ENCODE peak calls at places on chromosomes 13 and 19, in seven cellular contexts. T is cardiac muscle cell, W is heart left ventricle, E is lung, V is breast epithelium, H is thyroid gland, F is sigmoid colon. N is an unnamed sample.

GRCh38 chr13:30043631-30043925 is 193.2 kb upstream of the UBL3 start:
- DNase-seq in F (no peak), T (no peak), E (no peak), W (no peak), H (no peak), V (no peak), N (no peak)

GRCh38 chr13:41075034-41075433 is 13.7 kb downstream of the WBP4 start:
- DNase-seq in F (no peak), W (no peak), E (no peak), T (peak; percentile 64), V (no peak), H (no peak), N (no peak)

GRCh38 chr13:109780880-109781383 is 5.5 kb downstream of the IRS2 start:
- DNase-seq in E (no peak), F (no peak), H (no peak), T (no peak), V (no peak), W (peak; percentile 48), N (no peak)

GRCh38 chr19:42255766-42256750 is 1.1 kb upstream of the ERF start:
- DNase-seq in T (peak; percentile 61), V (no peak), W (peak; percentile 77), F (peak; percentile 84), H (peak; percentile 31), E (no peak), N (no peak)

GRCh38 chr19:7691497-7691896 is 10.4 kb downstream of the FCER2 start:
- DNase-seq in F (no peak), E (no peak), T (no peak), V (no peak), H (no peak), W (no peak), N (no peak)

GRCh38 chr13:69618393-69618792 is 489.2 kb upstream of the ATXN8OS start:
- DNase-seq in T (no peak), F (no peak), V (no peak), W (no peak), E (no peak), H (no peak), N (no peak)

GRCh38 chr19:53824134-53824611 is at the start of gene NLRP12:
- DNase-seq in V (no peak), H (no peak), E (peak; percentile 31), T (no peak), F (no peak), W (peak; percentile 69), N (no peak)

GRCh38 chr19:19568802-19569756 is 31.0 kb downstream of the CILP2 start:
- DNase-seq in F (no peak), W (no peak), H (no peak), V (no peak), T (no peak), E (no peak), N (no peak)

GRCh38 chr13:34926513-34926912 is 15.6 kb upstream of the NBEA start:
- DNase-seq in F (no peak), H (no peak), T (peak; percentile 77), W (no peak), E (no peak), V (no peak), N (no peak)

GRCh38 chr13:20145521-20145920 is 15.3 kb downstream of the GJA3 start:
- DNase-seq in W (no peak), E (no peak), V (no peak), T (no peak), H (no peak), F (no peak), N (no peak)

GRCh38 chr13:27966641-27967202 is 2.4 kb downstream of the CDX2 start:
- DNase-seq in F (no peak), H (no peak), T (no peak), E (no peak), V (no peak), W (no peak), N (peak; percentile 73)

GRCh38 chr13:20400774-20401173 is 124.9 kb downstream of the CRYL1 start:
- DNase-seq in H (no peak), V (no peak), W (no peak), T (no peak), F (no peak), E (no peak), N (no peak)

GRCh38 chr13:38685974-38686571 is 804 bp upstream of the FREM2 start:
- DNase-seq in E (no peak), V (no peak), T (peak; percentile 76), H (peak; percentile 67), W (no peak), F (no peak), N (no peak)

GRCh38 chr19:45523642-45524256 is 16.5 kb downstream of the VASP start:
- DNase-seq in H (peak; percentile 76), E (peak; percentile 85), W (peak; percentile 85), T (peak; percentile 92), V (peak; percentile 84), F (peak; percentile 92), N (peak; percentile 74)

GRCh38 chr19:33390120-33390907 is 16.8 kb downstream of the CEBPG start:
- DNase-seq in E (peak; percentile 56), F (peak; percentile 91), T (no peak), W (peak; percentile 82), H (peak; percentile 48), V (peak; percentile 63), N (no peak)

GRCh38 chr19:33389574-33390119 is 16.1 kb downstream of the CEBPG start:
- DNase-seq in E (no peak), W (peak; percentile 67), V (peak; percentile 47), H (no peak), F (peak; percentile 77), T (no peak), N (no peak)

GRCh38 chr19:33391631-33392249 is 18.2 kb downstream of the CEBPG start:
- DNase-seq in E (no peak), F (no peak), T (no peak), V (peak; percentile 20), W (peak; percentile 51), H (no peak), N (no peak)

GRCh38 chr19:33392341-33393285 is 19.1 kb downstream of the CEBPG start:
- DNase-seq in F (peak; percentile 67), E (no peak), H (peak; percentile 78), V (peak; percentile 49), W (peak; percentile 73), T (peak; percentile 38), N (peak; percentile 58)

DNA sequence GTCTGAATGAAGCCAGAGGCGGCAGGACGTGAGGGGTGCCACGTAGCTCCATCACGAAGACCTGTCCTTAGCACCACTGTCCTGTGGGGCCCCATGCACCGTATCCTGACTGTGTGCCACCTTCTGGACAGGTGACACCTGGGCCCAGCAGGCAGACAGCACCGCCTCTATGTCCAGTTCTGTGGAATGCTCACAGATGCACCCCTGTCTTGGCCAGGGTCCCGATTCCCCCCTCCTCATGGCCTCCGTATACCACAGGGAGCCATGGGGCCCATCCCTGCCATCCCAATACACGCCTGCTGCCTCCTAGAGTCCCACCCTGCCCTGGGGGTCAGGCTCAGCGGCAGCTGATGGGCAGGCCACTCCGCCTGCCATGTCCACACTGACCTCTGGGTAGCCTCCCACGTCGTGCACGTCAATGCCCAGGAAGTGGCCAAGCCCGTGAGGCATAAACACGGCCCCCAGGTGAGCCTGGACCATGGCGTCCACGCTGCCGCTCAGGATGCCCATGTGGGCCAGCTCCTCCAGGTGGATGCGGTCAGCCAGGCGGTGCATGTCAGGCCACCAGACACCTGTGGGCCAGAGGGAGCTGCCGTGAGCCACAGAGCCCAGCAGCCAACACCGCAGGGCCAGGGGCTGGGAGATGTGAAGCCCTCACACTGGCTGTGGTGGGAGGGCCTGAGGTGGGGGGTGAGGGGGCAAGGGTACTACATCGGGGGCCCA is 17.6 kb downstream of the CEBPG start:
- DNase-seq in F (peak; percentile 63), H (no peak), V (peak; percentile 43), E (no peak), W (peak; percentile 59), T (no peak), N (no peak)
- H3K4me1 ChIP-seq in F (peaks cover 83% of the 10 kb centered on the region), H (peaks cover 58% of the 10 kb centered on the region), V (peaks cover 64% of the 10 kb centered on the region), E (peaks cover 1% of the 10 kb centered on the region), W (peaks cover 56% of the 10 kb centered on the region), T (no peaks in the 10 kb centered on the region), N (peaks cover 22% of the 10 kb centered on the region)

GRCh38 chr13:43083750-43084149 is 60.4 kb downstream of the DNAJC15 start:
- DNase-seq in T (no peak), E (no peak), V (no peak), W (no peak), F (no peak), H (no peak), N (no peak)

GRCh38 chr13:43089912-43090498 is 66.6 kb downstream of the DNAJC15 start:
- DNase-seq in H (no peak), T (no peak), F (no peak), E (no peak), W (no peak), V (no peak), N (no peak)

GRCh38 chr13:43085545-43085944 is 62.2 kb downstream of the DNAJC15 start:
- DNase-seq in V (no peak), E (no peak), T (peak; percentile 42), F (no peak), H (no peak), W (no peak), N (no peak)

GRCh38 chr13:43087960-43088580 is 64.7 kb downstream of the DNAJC15 start:
- DNase-seq in E (no peak), H (no peak), V (no peak), F (no peak), W (no peak), T (no peak), N (no peak)
- H3K4me3 ChIP-seq in E (no peak overlapping the region), H (no peak overlapping the region), V (peak overlapping the region; percentile 43), F (peak overlapping the region; percentile 23), W (no peak overlapping the region), T (no peak overlapping the region), N (peak overlapping the region; percentile 32)

GRCh38 chr19:50509366-50509765 is 1.6 kb downstream of the JOSD2 start:
- DNase-seq in E (no peak), F (no peak), V (no peak), H (no peak), T (no peak), W (peak; percentile 52), N (no peak)
- H3K4me1 ChIP-seq in E (no peaks in the 10 kb centered on the region), F (peaks cover 9% of the 10 kb centered on the region), V (peaks cover 7% of the 10 kb centered on the region), H (peaks cover 10% of the 10 kb centered on the region), T (peaks cover 21% of the 10 kb centered on the region), W (no peaks in the 10 kb centered on the region), N (no peaks in the 10 kb centered on the region)

DNA sequence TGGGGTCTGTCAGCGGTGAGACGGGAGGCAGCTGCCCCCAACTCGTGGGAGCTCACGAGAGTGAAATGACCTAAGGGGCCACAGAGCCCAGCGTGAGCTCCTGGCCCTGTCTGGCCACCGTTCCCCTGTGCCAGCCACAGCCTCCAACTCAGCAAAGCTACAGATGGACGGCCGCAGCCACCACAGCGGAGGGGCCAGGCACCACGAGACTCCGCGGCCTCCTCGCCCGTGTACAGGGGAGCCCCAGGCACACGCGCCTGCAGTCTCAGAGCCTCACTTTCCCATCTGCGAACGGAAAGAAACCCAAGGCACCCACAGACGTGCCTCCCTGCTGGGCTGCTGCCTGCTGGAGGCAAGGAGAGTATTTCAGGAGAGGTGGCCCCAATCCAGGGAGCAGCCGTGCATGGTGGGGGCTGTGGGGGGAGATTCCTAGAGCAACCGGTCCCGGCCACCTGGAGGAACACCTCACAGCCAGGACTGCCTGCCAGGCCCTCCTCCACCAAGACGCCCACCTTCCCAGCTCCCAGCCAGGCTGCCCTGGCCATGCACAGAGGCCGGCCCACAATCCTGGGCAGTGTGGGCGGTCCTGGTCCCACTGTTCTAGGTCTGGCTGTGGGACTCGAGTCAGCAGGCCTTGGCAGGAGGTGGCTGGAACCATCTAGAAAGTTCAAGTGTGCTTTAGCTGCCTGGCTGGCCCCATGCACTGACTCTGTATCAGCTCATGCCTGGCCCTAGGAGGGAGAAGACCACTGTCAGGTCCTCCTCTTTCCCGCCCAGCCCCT is 1.9 kb downstream of the MKNK2 start:
- DNase-seq in H (peak; percentile 93), T (no peak), W (no peak), F (peak; percentile 81), V (no peak), E (no peak), N (no peak)
- H3K4me3 ChIP-seq in H (peak overlapping the region; percentile 76), T (peak overlapping the region; percentile 89), W (peak overlapping the region; percentile 96), F (peak overlapping the region; percentile 85), V (peak overlapping the region; percentile 95), E (peak overlapping the region; percentile 89), N (peak overlapping the region; percentile 71)